ENCODE peak calls at places on chromosomes 4 and X, in four cellular contexts. E, A, T and J are unnamed samples.

GRCh38 chr4:61195064-61195463 is 5.1 kb upstream of the ADGRL3 start:
- DNase-seq in T (no peak), E (no peak), A (no peak), J (no peak)

GRCh38 chrX:66504481-66504880 is 134.4 kb downstream of the EDA2R start:
- DNase-seq in T (no peak), A (no peak), E (no peak), J (no peak)

GRCh38 chrX:154734101-154734781 is 16.6 kb downstream of the GAB3 start:
- DNase-seq in E (no peak), A (no peak), T (peak), J (no peak)

GRCh38 chrX:23803931-23804381 is 21.0 kb downstream of the SAT1 start:
- DNase-seq in A (no peak), T (peak), E (no peak), J (no peak)

GRCh38 chr4:1748465-1748995 is 27.2 kb downstream of the TACC3 start:
- DNase-seq in A (peak), T (peak), E (peak), J (peak)

GRCh38 chr4:36348403-36348938 is 67.1 kb downstream of the DTHD1 start:
- DNase-seq in T (no peak), E (no peak), A (no peak), J (no peak)

GRCh38 chrX:137654481-137654880 is 88.6 kb downstream of the ZIC3 start:
- DNase-seq in T (no peak), A (no peak), E (no peak), J (no peak)

GRCh38 chrX:65035451-65035779 is 59.2 kb upstream of the ZC4H2 start:
- DNase-seq in A (no peak), T (peak), E (no peak), J (peak)

GRCh38 chrX:103913356-103914020 is 48.9 kb upstream of the TMSB15B start:
- DNase-seq in E (peak), A (peak), T (peak), J (no peak)

GRCh38 chrX:44569122-44569521 is 26.5 kb upstream of the FUNDC1 start:
- DNase-seq in A (no peak), T (no peak), E (no peak), J (no peak)

GRCh38 chr4:129131343-129131742 is 35.4 kb downstream of the C4orf33 start:
- DNase-seq in A (no peak), T (no peak), E (no peak), J (no peak)

DNA sequence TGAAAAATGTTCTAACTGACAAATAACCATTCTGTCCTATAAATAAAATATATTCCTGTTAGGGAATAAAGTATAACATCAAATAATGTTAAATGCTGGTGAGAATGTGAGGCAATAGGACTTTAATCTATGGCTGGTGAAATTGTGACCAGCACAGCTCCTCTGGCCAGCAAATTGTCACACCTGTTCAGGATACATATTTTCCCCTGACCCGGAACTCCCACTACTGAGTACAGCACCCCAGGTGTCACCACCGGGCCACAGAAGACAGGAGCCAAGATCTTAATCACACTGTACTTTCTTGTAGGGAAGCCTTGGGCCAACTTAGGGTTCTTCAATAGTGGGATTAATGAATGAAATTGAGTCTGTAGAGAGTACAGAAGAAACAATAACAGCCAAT is 33.2 kb downstream of the C4orf33 start:
- DNase-seq in E (no peak), A (no peak), T (no peak), J (no peak)
- H3K56ac ChIP-seq in E (no peak), A (no peak), T (no peak), J (no peak)

DNA sequence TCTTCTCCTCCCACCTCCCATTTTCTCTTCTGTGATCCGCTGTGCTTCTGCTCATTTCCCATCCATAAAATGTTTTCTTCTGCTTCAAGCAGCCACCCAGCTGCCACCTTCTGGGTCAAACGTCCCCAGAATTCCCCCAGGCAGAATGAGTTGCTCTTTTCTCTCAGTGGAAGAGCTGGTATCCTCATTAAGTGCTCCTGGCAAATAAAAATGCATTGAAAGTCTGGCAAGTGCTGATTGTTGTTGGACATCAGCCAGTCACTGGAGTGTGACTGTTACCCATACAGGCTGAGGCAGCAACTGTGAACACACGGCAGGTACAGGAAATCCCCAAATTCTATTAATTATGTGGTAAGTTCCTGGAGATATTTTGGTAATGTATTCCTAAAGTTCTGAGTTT is 52.6 kb downstream of the LIMCH1 start:
- DNase-seq in E (no peak), T (no peak), A (no peak), J (no peak)
- H3K56ac ChIP-seq in E (no peak), T (no peak), A (no peak), J (no peak)

DNA sequence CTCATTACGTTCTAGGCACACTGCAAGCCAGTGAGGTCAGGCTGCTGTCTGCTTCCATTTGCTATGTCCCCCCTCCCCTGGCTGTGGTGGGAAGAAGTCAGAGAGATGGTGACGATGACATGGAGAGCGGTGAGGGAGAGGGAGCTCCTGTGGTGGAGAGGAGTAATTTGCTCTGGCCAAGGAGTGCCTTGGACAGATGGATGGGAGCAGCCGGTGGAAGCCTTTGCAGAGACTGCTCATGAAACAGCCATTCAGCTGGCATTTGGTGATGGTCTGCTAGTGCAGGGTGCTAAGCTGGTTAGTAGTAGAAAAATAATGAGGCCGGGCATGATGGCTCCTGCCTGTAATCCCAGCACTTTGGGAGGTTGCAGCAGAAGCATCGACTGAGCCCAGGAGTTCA is 124.1 kb downstream of the FHDC1 start:
- DNase-seq in A (no peak), E (no peak), T (no peak), J (no peak)
- H3K56ac ChIP-seq in A (no peak), E (no peak), T (no peak), J (no peak)

GRCh38 chr4:151659631-151660030 is 101.2 kb downstream of the GATB start:
- DNase-seq in E (no peak), T (no peak), A (no peak), J (no peak)
- H3K56ac ChIP-seq in E (no peak), T (no peak), A (no peak), J (no peak)

DNA sequence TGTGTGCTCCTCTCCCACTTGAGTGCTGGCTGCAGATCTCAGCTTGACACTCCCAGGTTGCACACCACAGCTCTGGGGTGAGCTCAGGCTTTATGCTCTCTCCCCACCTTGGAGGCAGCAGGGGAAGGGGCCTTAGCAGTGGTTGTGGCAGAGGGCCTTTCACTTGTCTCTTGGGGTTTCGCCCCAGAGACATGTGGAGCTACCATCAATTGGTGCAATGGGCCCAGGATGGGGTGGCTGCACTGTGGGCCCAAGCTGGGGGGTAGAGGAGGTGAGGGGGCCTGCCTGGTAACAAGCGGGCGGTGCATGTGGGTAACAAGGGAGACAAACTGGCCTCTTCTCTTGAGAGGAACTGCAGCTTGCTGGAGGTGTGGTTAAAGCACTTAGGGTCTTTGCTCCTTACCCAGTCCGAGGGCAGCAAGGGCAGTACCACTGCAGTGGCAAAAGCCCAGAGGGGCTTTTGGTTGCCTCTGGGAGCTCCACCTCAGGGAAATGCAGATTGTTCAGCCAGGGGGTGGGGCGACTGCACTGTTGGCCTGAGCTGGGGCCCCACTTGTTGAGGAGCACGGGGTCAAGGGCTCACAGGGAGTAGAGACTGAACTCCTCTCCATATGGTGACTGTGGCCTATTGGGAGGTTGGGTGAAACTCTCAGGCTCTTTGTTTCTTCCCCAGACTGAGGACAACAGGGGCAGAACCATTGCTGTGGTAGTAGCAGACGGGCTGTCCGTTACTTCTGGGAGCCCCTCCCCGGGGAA is 30.5 kb upstream of the OR13H1 start:
- DNase-seq in E (no peak), A (no peak), T (no peak), J (no peak)
- H3K56ac ChIP-seq in E (no peak), A (no peak), T (no peak), J (no peak)

GRCh38 chr4:55903577-55903976 is 45.2 kb upstream of the CEP135 start:
- DNase-seq in E (no peak), T (no peak), A (no peak), J (no peak)
- H3K56ac ChIP-seq in E (no peak), T (no peak), A (no peak), J (no peak)

DNA sequence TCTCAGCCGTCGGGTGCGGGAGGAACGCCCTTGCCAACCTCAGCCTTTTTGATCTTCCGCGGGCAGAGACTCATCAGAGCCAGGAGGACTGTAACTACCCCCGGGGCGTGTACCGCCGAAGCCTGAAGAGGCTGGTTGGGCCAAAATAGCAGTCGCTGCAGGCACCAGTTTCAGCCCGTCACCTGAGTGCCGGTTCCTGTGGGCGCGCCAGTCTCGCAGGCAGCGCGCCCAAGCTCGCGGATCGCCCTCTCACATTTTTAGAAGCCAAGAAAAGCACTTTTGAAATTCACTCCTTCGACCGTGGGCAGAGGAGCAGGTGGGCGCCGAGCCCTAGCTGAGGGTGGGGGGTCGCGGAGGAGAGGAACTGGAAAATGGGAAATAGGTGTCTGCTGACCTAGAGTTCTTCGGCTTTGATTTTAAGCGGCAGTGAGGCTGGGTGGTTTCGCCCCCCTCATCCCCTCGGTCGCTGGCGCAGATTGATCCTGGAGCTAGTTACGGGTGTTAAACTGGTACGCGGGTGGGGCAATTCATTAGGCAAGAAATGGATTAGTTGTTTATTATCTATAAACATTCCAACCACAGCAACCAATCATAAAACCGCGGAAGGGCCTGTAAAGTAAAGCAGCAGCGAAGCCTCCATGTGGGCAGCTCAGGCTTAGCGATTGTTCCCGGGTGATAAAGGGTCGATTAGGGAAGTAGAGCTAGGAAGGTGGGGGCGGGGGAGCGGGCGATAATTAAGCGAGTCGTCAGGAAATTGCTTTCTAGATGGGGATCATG is 69.2 kb downstream of the FBXO8 start:
- DNase-seq in E (peak), T (no peak), A (peak), J (no peak)
- H3K56ac ChIP-seq in E (no peak), T (no peak), A (peak), J (no peak)